ENCODE peak calls at places on chromosomes 12 and 14, in four cellular contexts. R is GM23248, Y is SK-N-SH, G is MM.1S. Q is an unnamed sample.

GRCh38 chr14:48140804-48141203 is 465.4 kb upstream of the MDGA2 start:
- DNase-seq in R (no peak), G (no peak), Y (no peak), Q (no peak)

GRCh38 chr12:79547735-79548347 is 142.9 kb downstream of the PAWR start:
- DNase-seq in G (peak), Y (peak), R (peak), Q (peak)

GRCh38 chr12:108821407-108822397 is 35.7 kb downstream of the SSH1 start:
- DNase-seq in Y (no peak), R (peak), G (no peak), Q (no peak)

GRCh38 chr12:5907812-5908211 is 37.2 kb downstream of the ANO2 start:
- DNase-seq in R (no peak), Y (no peak), G (no peak), Q (no peak)

GRCh38 chr14:69014829-69015259 is 35.7 kb upstream of the ACTN1 start:
- DNase-seq in G (no peak), R (peak), Y (no peak), Q (no peak)

GRCh38 chr12:120199595-120200306 is 1.2 kb downstream of the RPLP0 start:
- DNase-seq in G (no peak), R (peak), Y (no peak), Q (no peak)

GRCh38 chr14:103118019-103118662 is 5.1 kb upstream of the TNFAIP2 start:
- DNase-seq in Y (no peak), R (peak), G (no peak), Q (no peak)

GRCh38 chr12:101209319-101210302 is at the start of gene SLC5A8:
- DNase-seq in G (no peak), Y (no peak), R (peak), Q (peak)

GRCh38 chr14:36591482-36591881 is 9.1 kb upstream of the NKX2-8 start:
- DNase-seq in Y (no peak), G (no peak), R (no peak), Q (no peak)

GRCh38 chr14:55221186-55221585 is 29.8 kb upstream of the DLGAP5 start:
- DNase-seq in Y (no peak), R (peak), G (no peak), Q (no peak)

GRCh38 chr12:91215940-91216454 is 33.4 kb upstream of the DCN start:
- DNase-seq in Y (no peak), G (no peak), R (peak), Q (no peak)

GRCh38 chr14:33568935-33569579 is 381.8 kb downstream of the EGLN3 start:
- DNase-seq in Y (no peak), R (peak), G (no peak), Q (no peak)

GRCh38 chr14:105193916-105194782 is 13.0 kb upstream of the NUDT14 start:
- DNase-seq in G (no peak), R (peak), Y (peak), Q (peak)
- H3K4me2 ChIP-seq in G (no peak), R (no peak), Y (no peak), Q (no peak)

DNA sequence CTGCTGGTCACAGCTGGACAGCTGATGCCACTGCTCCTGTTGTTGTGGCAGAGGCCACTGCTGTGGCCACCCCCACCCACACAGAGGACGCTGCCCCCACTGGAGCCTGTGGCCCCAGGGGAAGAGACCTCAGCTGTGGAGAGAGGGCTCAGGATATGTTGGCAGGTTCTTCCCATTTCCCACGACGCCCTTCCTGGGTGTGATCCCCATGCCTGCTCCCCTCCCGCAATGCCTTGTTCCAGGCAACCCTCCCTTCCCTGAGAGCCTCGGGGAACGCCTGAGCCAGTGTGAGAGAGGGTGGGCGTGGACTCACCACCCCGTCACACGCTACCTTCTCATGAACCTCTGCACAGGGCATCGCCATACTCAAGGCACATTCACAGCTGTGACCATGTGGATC is 5.7 kb upstream of the KRT82 start:
- DNase-seq in G (no peak), Y (no peak), R (no peak), Q (no peak)
- TF ChIP-seq EZH2phosphoT487 in G (no peak), Y (no peak), R (no peak), Q (no peak)

GRCh38 chr12:47188576-47189441 is 109.0 kb upstream of the AMIGO2 start:
- DNase-seq in Y (no peak), R (peak), G (no peak), Q (peak)
- H3K4me2 ChIP-seq in Y (no peak), R (peak), G (no peak), Q (peak)

GRCh38 chr12:49974677-49975369 is 2.1 kb downstream of the AQP6 start:
- DNase-seq in R (no peak), G (no peak), Y (no peak), Q (no peak)
- TF ChIP-seq EZH2phosphoT487 in R (no peak), G (no peak), Y (no peak), Q (no peak)